ENCODE peak calls at places on chromosomes 16 and 17, in five cellular contexts. G is upper lobe of right lung, K is uterus, L is small intestine, M is neural progenitor cell. Y is an unnamed sample.

GRCh38 chr16:21650517-21650916 is 1.9 kb downstream of the IGSF6 start:
- DNase-seq in G (no peak), K (no peak), L (no peak), M (no peak), Y (no peak)

GRCh38 chr17:16428098-16428882 is 12.9 kb downstream of the TRPV2 start:
- DNase-seq in G (peak; percentile 83), K (peak; percentile 52), L (peak; percentile 73), M (peak; percentile 68), Y (peak; percentile 27)

GRCh38 chr17:8807070-8807550 is 7.9 kb upstream of the MFSD6L start:
- DNase-seq in G (no peak), K (no peak), L (no peak), M (no peak), Y (no peak)

GRCh38 chr17:67004191-67004590 is 39.7 kb downstream of the CACNG4 start:
- DNase-seq in G (no peak), K (no peak), L (no peak), M (no peak), Y (no peak)

GRCh38 chr17:61333151-61333550 is 66.5 kb upstream of the TBX2 start:
- DNase-seq in G (no peak), K (no peak), L (no peak), M (no peak), Y (no peak)

GRCh38 chr16:85220125-85220839 is 108.0 kb upstream of the CIBAR2 start:
- DNase-seq in G (peak; percentile 82), K (peak; percentile 66), L (peak; percentile 45), M (no peak), Y (peak; percentile 92)

GRCh38 chr16:54940279-54940604 is 9.6 kb downstream of the IRX5 start:
- DNase-seq in G (no peak), K (no peak), L (no peak), M (no peak), Y (no peak)

GRCh38 chr17:41496803-41497484 is 7.2 kb upstream of the KRT36 start:
- DNase-seq in G (peak; percentile 92), K (no peak), L (peak; percentile 94), M (peak; percentile 76), Y (peak; percentile 73)

GRCh38 chr17:69539781-69540319 is 125.4 kb downstream of the MAP2K6 start:
- DNase-seq in G (no peak), K (no peak), L (peak; percentile 36), M (no peak), Y (peak; percentile 49)

GRCh38 chr16:8774208-8774607 is 23.2 kb downstream of the TMEM186 start:
- DNase-seq in G (no peak), K (no peak), L (peak; percentile 21), M (no peak), Y (no peak)

GRCh38 chr16:80671281-80671849 is 130.6 kb downstream of the DYNLRB2 start:
- DNase-seq in G (no peak), K (no peak), L (no peak), M (no peak), Y (no peak)

GRCh38 chr16:30740364-30741251 is 7.6 kb upstream of the PHKG2 start:
- DNase-seq in G (peak; percentile 93), K (peak; percentile 64), L (peak; percentile 95), M (no peak), Y (peak; percentile 43)

GRCh38 chr17:32870027-32870670 is 6.8 kb downstream of the MYO1D start:
- DNase-seq in G (no peak), K (peak; percentile 37), L (no peak), M (no peak), Y (no peak)

GRCh38 chr17:41647038-41647813 is 22.9 kb upstream of the KRT17 start:
- DNase-seq in G (no peak), K (no peak), L (no peak), M (no peak), Y (no peak)

GRCh38 chr16:68422396-68422964 is 25.8 kb downstream of the SMPD3 start:
- DNase-seq in G (no peak), K (no peak), L (no peak), M (no peak), Y (no peak)

GRCh38 chr17:77421635-77421982 is 280.8 kb downstream of the SEC14L1 start:
- DNase-seq in G (no peak), K (no peak), L (no peak), M (no peak), Y (no peak)

GRCh38 chr16:59783191-59783590 is 1049.1 kb upstream of the GOT2 start:
- DNase-seq in G (no peak), K (no peak), L (no peak), M (no peak), Y (no peak)

GRCh38 chr16:68889508-68890150 is 46.3 kb downstream of the TANGO6 start:
- DNase-seq in G (no peak), K (no peak), L (no peak), M (no peak), Y (peak; percentile 62)

GRCh38 chr17:78589031-78589675 is 12.0 kb upstream of the DNAH17 start:
- DNase-seq in G (no peak), K (no peak), L (no peak), M (no peak), Y (no peak)

GRCh38 chr17:78522031-78522809 is 55.0 kb downstream of the DNAH17 start:
- DNase-seq in G (peak; percentile 58), K (no peak), L (no peak), M (no peak), Y (no peak)

GRCh38 chr17:51660266-51660665 is 399.9 kb downstream of the UTP18 start:
- DNase-seq in G (no peak), K (no peak), L (no peak), M (no peak), Y (no peak)

GRCh38 chr16:546909-547770 is 13.1 kb upstream of the PRR35 start:
- DNase-seq in G (peak; percentile 85), K (peak; percentile 64), L (peak; percentile 70), M (peak; percentile 82), Y (no peak)

GRCh38 chr16:85682516-85682915 is 6.2 kb downstream of the GINS2 start:
- DNase-seq in G (no peak), K (no peak), L (no peak), M (no peak), Y (no peak)

GRCh38 chr16:85153656-85154091 is 41.4 kb upstream of the CIBAR2 start:
- DNase-seq in G (no peak), K (no peak), L (no peak), M (no peak), Y (no peak)

DNA sequence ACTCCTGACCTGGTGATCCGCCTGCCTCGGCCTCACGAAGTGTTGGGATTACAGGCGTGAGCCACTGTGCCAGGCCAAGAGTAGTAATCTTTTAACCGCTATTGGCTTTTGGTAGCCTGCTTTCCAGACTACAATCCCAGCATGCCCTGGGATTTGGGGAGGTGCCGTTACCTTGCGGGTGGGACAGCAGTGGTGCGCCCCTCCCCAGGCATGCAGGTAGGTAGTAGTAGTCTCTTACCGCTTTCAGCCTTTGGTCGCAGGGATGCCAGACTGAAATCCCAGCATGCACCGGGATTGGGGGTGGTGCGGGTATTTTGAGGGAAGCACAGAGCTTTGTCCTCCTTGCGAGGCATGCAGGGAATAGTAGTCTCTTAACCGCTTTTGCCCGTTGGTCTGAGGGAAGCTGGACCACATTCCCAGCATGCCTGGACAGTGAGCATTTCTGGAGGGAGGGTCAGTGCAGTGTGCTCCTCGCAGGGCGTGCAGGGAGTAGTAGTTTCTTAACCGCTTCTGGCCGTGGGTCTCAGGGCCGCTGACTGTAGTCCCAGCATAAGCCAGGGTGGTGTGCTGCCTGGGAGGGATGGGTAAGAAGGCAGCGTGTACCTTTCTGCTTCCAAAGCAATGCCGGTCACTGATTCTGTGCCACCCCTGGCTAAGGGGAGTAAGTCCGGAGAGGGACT is 1686.8 kb downstream of the TP53TG3F start:
- DNase-seq in G (no peak), K (no peak), L (no peak), M (no peak), Y (no peak)
- H3K9me3 ChIP-seq in G (no peaks in the 10 kb centered on the region), K (no peaks in the 10 kb centered on the region), L (peaks cover 2% of the 10 kb centered on the region), M (peaks cover 6% of the 10 kb centered on the region), Y (no peaks in the 10 kb centered on the region)

GRCh38 chr16:35198223-35199199 is 1739.1 kb downstream of the TP53TG3F start:
- DNase-seq in G (peak; percentile 53), K (no peak), L (no peak), M (no peak), Y (no peak)

GRCh38 chr16:35200662-35201061 is 1741.2 kb downstream of the TP53TG3F start:
- DNase-seq in G (no peak), K (no peak), L (no peak), M (no peak), Y (no peak)

GRCh38 chr16:35197656-35198055 is 1738.2 kb downstream of the TP53TG3F start:
- DNase-seq in G (no peak), K (no peak), L (no peak), M (no peak), Y (no peak)

GRCh38 chr16:35203636-35204035 is 1744.2 kb downstream of the TP53TG3F start:
- DNase-seq in G (no peak), K (no peak), L (no peak), M (no peak), Y (no peak)

GRCh38 chr16:35201151-35201550 is 1741.7 kb downstream of the TP53TG3F start:
- DNase-seq in G (no peak), K (no peak), L (no peak), M (no peak), Y (no peak)
- H3K9me3 ChIP-seq in G (no peaks in the 10 kb centered on the region), K (no peaks in the 10 kb centered on the region), L (no peaks in the 10 kb centered on the region), M (peaks cover 19% of the 10 kb centered on the region), Y (peaks cover 4% of the 10 kb centered on the region)

DNA sequence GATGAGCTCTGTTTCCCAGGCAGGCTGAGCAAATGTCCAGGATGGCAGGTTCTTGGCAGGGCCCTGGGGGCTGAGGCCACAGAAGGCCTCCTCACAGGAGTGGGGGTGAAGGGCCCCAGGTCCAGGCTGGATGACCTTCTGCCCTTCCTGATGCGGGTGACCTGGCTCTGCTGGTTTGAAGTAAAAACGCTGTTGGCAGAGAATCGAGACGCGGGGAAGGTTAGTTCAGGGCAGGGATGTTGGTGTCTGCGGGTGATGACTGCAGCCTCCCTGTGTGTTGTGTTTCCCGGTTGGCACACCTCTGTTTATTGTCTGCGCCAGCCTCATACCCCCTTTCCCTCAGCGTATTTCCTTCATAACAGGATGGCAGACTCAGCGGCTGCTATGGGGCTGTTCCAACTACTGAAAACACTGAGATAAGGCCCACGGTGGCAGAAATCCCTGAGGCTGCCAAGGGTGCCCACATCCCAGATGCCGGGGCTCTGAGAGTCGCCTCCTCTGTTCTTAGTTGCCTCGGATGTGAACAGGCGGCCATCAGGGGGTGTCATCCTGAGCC is 104.6 kb downstream of the METRNL start:
- DNase-seq in G (no peak), K (peak; percentile 28), L (no peak), M (no peak), Y (no peak)
- H3K9me3 ChIP-seq in G (no peaks in the 10 kb centered on the region), K (no peaks in the 10 kb centered on the region), L (no peaks in the 10 kb centered on the region), M (no peaks in the 10 kb centered on the region), Y (peaks cover 13% of the 10 kb centered on the region)

GRCh38 chr17:5183410-5183793 is 8.3 kb downstream of the ZNF594 start:
- DNase-seq in G (no peak), K (no peak), L (no peak), M (no peak), Y (no peak)

GRCh38 chr17:5181509-5182305 is 10.0 kb downstream of the ZNF594 start:
- DNase-seq in G (no peak), K (no peak), L (no peak), M (no peak), Y (no peak)

GRCh38 chr17:5179003-5179402 is 12.7 kb downstream of the ZNF594 start:
- DNase-seq in G (no peak), K (no peak), L (no peak), M (no peak), Y (no peak)

GRCh38 chr17:5182597-5183409 is 8.9 kb downstream of the ZNF594 start:
- DNase-seq in G (no peak), K (no peak), L (no peak), M (no peak), Y (no peak)

DNA sequence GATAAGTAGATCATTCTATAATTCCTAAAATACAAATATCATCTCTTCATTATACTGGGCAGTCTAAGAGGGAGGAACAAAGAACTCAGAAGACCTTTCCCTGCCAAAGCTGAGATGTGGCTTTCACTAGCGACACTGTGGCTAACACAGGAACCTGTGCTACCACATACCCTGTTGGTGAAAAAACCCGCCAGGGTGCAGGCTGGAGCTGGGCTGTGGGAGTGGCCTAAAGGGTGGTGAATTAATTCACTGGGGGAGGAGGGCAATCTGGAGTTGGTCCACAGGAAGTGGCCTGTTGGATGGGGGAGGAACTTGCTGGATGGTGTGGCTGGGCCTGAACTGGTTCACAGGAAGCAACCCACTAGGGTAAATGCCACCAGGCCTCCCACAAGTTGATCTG is 7.4 kb downstream of the ZNF594 start:
- DNase-seq in G (no peak), K (no peak), L (no peak), M (no peak), Y (no peak)
- H3K9me3 ChIP-seq in G (peaks cover 75% of the 10 kb centered on the region), K (peaks cover 4% of the 10 kb centered on the region), L (peaks cover 9% of the 10 kb centered on the region), M (peaks cover 98% of the 10 kb centered on the region), Y (peaks cover 95% of the 10 kb centered on the region)

Y was measured in adipocyte.